ENCODE peak calls at places on chromosomes 11 and 22, in four cellular contexts. I is K562, H is SK-N-SH, C is HepG2. J is an unnamed sample.

GRCh38 chr11:66443602-66444001 is 5.0 kb upstream of the MRPL11 start:
- DNase-seq in I (no peak), C (no peak), H (no peak), J (peak; percentile 19)

GRCh38 chr11:113615098-113615497 is 91.0 kb downstream of the TMPRSS5 start:
- DNase-seq in H (no peak), I (no peak), C (no peak), J (no peak)

GRCh38 chr11:97033178-97033577 is 643.4 kb downstream of the JRKL start:
- DNase-seq in I (no peak), C (no peak), H (no peak), J (no peak)

GRCh38 chr22:32333141-32333768 is 24.4 kb upstream of the RFPL3 start:
- DNase-seq in H (no peak), C (no peak), I (no peak), J (no peak)

GRCh38 chr11:86743223-86744118 is 56.9 kb upstream of the PRSS23 start:
- DNase-seq in H (no peak), I (peak; percentile 59), C (peak; percentile 57), J (peak; percentile 95)

GRCh38 chr11:8167796-8168195 is 1.0 kb downstream of the RIC3 start:
- DNase-seq in H (no peak), C (no peak), I (no peak), J (no peak)

GRCh38 chr11:126511475-126512115 is 156.1 kb downstream of the ST3GAL4 start:
- DNase-seq in I (no peak), C (no peak), H (no peak), J (no peak)

GRCh38 chr11:967995-968751 is 42.5 kb downstream of the AP2A2 start:
- DNase-seq in H (no peak), I (no peak), C (no peak), J (no peak)

GRCh38 chr22:17945851-17946690 is 78.3 kb downstream of the MICAL3 start:
- DNase-seq in C (no peak), H (no peak), I (no peak), J (no peak)

GRCh38 chr11:125435461-125436238 is 60.4 kb downstream of the FEZ1 start:
- DNase-seq in I (peak; percentile 29), H (no peak), C (no peak), J (no peak)

GRCh38 chr11:43217856-43218255 is 93.9 kb upstream of the API5 start:
- DNase-seq in H (no peak), C (no peak), I (no peak), J (no peak)

GRCh38 chr22:40176921-40177737 is 596 bp upstream of the TNRC6B start:
- DNase-seq in I (peak; percentile 57), H (no peak), C (peak; percentile 87), J (no peak)

GRCh38 chr11:63767415-63768231 is 952 bp downstream of the ZFTA start:
- DNase-seq in C (peak; percentile 49), H (peak; percentile 85), I (peak; percentile 80), J (peak; percentile 38)

GRCh38 chr22:31344369-31345330 is 1.5 kb downstream of the PATZ1 start:
- DNase-seq in H (peak; percentile 39), I (no peak), C (no peak), J (no peak)

GRCh38 chr22:31734512-31734911 is 15.4 kb downstream of the PRR14L start:
- DNase-seq in C (peak; percentile 29), I (no peak), H (peak; percentile 35), J (no peak)

GRCh38 chr22:48257690-48258065 is 1495.2 kb downstream of the TBC1D22A start:
- DNase-seq in I (no peak), C (no peak), H (no peak), J (no peak)

GRCh38 chr11:1701041-1701807 is 4.2 kb downstream of the KRTAP5-6 start:
- DNase-seq in H (no peak), I (no peak), C (no peak), J (no peak)

GRCh38 chr11:100821198-100821597 is 134.1 kb downstream of the ARHGAP42 start:
- DNase-seq in I (no peak), C (no peak), H (no peak), J (no peak)

GRCh38 chr11:18890615-18891014 is 48.6 kb downstream of the MRGPRX1 start:
- DNase-seq in H (no peak), I (no peak), C (no peak), J (no peak)

GRCh38 chr11:32316232-32316631 is 119.1 kb downstream of the WT1 start:
- DNase-seq in H (no peak), C (no peak), I (no peak), J (no peak)

GRCh38 chr11:64917663-64917995 is 620 bp upstream of the ATG2A start:
- DNase-seq in I (no peak), C (no peak), H (no peak), J (no peak)

GRCh38 chr11:64918056-64918455 is 1.0 kb upstream of the ATG2A start:
- DNase-seq in H (no peak), C (peak; percentile 16), I (no peak), J (no peak)

GRCh38 chr11:64915366-64915887 is 1.6 kb downstream of the ATG2A start:
- DNase-seq in H (no peak), C (no peak), I (no peak), J (no peak)

GRCh38 chr11:64916848-64917662 is at the start of gene ATG2A:
- DNase-seq in H (peak; percentile 97), I (peak; percentile 93), C (peak; percentile 99), J (peak; percentile 99)

DNA sequence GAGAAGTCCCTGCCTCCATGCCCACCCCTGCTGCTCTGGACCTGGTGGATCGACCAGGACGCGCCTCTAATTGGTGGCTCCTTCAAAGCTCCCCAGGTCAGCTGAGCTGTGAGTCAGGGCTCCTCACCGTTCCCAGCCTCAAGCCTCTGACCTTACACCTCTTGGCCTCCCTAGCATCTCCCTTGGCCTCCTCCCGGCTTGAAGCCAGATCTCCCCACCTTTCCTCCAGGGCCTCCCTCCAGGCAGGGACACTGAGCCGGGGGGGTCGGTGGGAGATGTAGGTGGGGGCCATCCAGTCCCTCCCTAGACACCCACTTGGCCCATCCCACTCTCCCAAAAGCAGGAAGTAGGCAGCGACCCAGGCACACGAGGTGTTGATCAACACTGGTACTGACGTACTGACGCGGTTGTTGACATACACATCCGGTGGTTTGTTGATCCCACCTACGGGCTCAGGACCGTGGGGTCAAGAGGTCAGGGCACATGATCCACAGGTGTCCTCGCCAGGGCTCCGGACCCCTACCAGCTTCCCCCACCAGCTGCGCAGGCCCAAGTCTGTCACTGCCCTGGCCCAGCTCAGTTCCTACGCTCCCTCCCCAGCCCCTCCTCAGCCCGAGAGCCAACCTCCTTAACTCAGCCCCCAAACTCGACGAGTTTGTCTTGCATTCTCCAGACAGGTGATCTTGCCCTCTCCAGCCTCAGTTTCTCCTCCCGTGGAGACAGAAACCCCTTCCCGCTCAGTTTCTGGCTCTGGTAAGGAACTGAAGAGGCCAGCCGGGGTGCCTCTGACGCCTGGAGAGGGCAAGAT is 765 bp downstream of the ATG2A start:
- DNase-seq in C (peak; percentile 55), H (peak; percentile 70), I (peak; percentile 69), J (no peak)
- TF ChIP-seq ELF1 in C (peak; percentile 87), H (peak; percentile 35), I (peak; percentile 73), J (no peak)

DNA sequence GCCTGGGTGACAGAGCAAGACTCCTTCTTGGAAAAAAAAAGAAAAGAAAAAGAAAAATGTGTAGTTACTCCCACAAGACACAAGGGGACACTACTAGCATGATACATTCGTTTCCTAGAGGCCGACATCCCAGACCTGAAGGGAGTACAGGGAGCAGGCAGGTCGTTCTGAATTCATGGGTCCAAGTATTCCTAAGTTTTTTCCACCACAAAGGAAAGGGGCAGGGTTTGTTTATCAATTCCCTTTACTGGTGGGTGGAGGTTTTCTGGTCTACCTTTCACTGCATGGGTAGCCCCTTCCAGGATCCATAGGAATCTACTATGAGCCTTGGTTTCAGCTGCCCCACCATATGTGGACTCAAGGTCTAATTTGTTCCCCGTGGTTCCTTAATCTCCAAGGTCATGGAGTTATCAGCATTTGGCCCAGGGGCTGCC is 11.8 kb downstream of the TIGD3 start:
- DNase-seq in C (peak; percentile 84), I (peak; percentile 70), H (peak; percentile 89), J (peak; percentile 67)
- TF ChIP-seq ELF1 in C (no peak), I (no peak), H (no peak), J (no peak)

GRCh38 chr22:50713008-50713385 is 25.0 kb upstream of the ACR start:
- DNase-seq in H (no peak), I (no peak), C (no peak), J (no peak)
- TF ChIP-seq ELF1 in H (no peak), I (no peak), C (no peak), J (no peak)

GRCh38 chr22:20061481-20061861 is 18.6 kb upstream of the DGCR8 start:
- DNase-seq in C (no peak), H (no peak), I (no peak), J (no peak)
- TF ChIP-seq ELF1 in C (no peak), H (no peak), I (no peak), J (no peak)

J was measured in HCT116.